ENCODE peak calls at places on chromosomes 13 and 19, in seven cellular contexts. One of them, this sample, is unnamed.

GRCh38 chr19:48964205-48965032 is 690 bp upstream of the FTL start:
- DNase-seq in left ventricle myocardium inferior: peak
- DNase-seq in NT2/D1: no peak
- DNase-seq in heart right ventricle: no peak
- DNase-seq in cardiac fibroblast: peak
- DNase-seq in cardiac muscle cell: peak
- DNase-seq in CD8-positive, alpha-beta memory T cell: no peak
- DNase-seq in this sample: peak

GRCh38 chr19:17590780-17591688 is 35.6 kb downstream of the COLGALT1 start:
- DNase-seq in left ventricle myocardium inferior: no peak
- DNase-seq in NT2/D1: no peak
- DNase-seq in heart right ventricle: no peak
- DNase-seq in cardiac fibroblast: no peak
- DNase-seq in cardiac muscle cell: no peak
- DNase-seq in CD8-positive, alpha-beta memory T cell: no peak
- DNase-seq in this sample: no peak

GRCh38 chr19:1991018-1991390 is 24.5 kb downstream of the BTBD2 start:
- DNase-seq in left ventricle myocardium inferior: no peak
- DNase-seq in NT2/D1: no peak
- DNase-seq in heart right ventricle: no peak
- DNase-seq in cardiac fibroblast: no peak
- DNase-seq in cardiac muscle cell: no peak
- DNase-seq in CD8-positive, alpha-beta memory T cell: no peak
- DNase-seq in this sample: no peak

GRCh38 chr13:41332829-41333228 is 21.8 kb downstream of the NAA16 start:
- DNase-seq in left ventricle myocardium inferior: no peak
- DNase-seq in NT2/D1: no peak
- DNase-seq in heart right ventricle: no peak
- DNase-seq in cardiac fibroblast: no peak
- DNase-seq in cardiac muscle cell: no peak
- DNase-seq in CD8-positive, alpha-beta memory T cell: no peak
- DNase-seq in this sample: no peak

GRCh38 chr19:55165952-55166529 is 372 bp downstream of the DNAAF3 start:
- DNase-seq in left ventricle myocardium inferior: peak
- DNase-seq in NT2/D1: peak
- DNase-seq in heart right ventricle: peak
- DNase-seq in cardiac fibroblast: peak
- DNase-seq in cardiac muscle cell: peak
- DNase-seq in CD8-positive, alpha-beta memory T cell: peak
- DNase-seq in this sample: no peak

GRCh38 chr13:84528408-84529055 is 646.3 kb upstream of the SLITRK1 start:
- DNase-seq in left ventricle myocardium inferior: no peak
- DNase-seq in NT2/D1: no peak
- DNase-seq in heart right ventricle: no peak
- DNase-seq in cardiac fibroblast: no peak
- DNase-seq in cardiac muscle cell: no peak
- DNase-seq in CD8-positive, alpha-beta memory T cell: no peak
- DNase-seq in this sample: no peak

GRCh38 chr13:33828431-33829129 is 10.6 kb downstream of the RFC3 start:
- DNase-seq in left ventricle myocardium inferior: no peak
- DNase-seq in NT2/D1: no peak
- DNase-seq in heart right ventricle: no peak
- DNase-seq in cardiac fibroblast: no peak
- DNase-seq in cardiac muscle cell: no peak
- DNase-seq in CD8-positive, alpha-beta memory T cell: no peak
- DNase-seq in this sample: no peak

GRCh38 chr13:102825400-102825799 is 20.4 kb upstream of the ERCC5 start:
- DNase-seq in left ventricle myocardium inferior: no peak
- DNase-seq in NT2/D1: no peak
- DNase-seq in heart right ventricle: no peak
- DNase-seq in cardiac fibroblast: no peak
- DNase-seq in cardiac muscle cell: no peak
- DNase-seq in CD8-positive, alpha-beta memory T cell: no peak
- DNase-seq in this sample: no peak

GRCh38 chr13:26993780-26994179 is 177.8 kb downstream of the USP12 start:
- DNase-seq in left ventricle myocardium inferior: no peak
- DNase-seq in NT2/D1: no peak
- DNase-seq in heart right ventricle: no peak
- DNase-seq in cardiac fibroblast: no peak
- DNase-seq in cardiac muscle cell: no peak
- DNase-seq in CD8-positive, alpha-beta memory T cell: no peak
- DNase-seq in this sample: no peak
- H3K4me3 ChIP-seq in left ventricle myocardium inferior: no peak
- H3K4me3 ChIP-seq in NT2/D1: no peak
- H3K4me3 ChIP-seq in heart right ventricle: no peak
- H3K4me3 ChIP-seq in cardiac fibroblast: no peak
- H3K4me3 ChIP-seq in cardiac muscle cell: no peak
- H3K4me3 ChIP-seq in CD8-positive, alpha-beta memory T cell: no peak
- H3K4me3 ChIP-seq in this sample: no peak

GRCh38 chr13:20721454-20722357 is 18.2 kb downstream of the IL17D start:
- DNase-seq in left ventricle myocardium inferior: peak
- DNase-seq in NT2/D1: no peak
- DNase-seq in heart right ventricle: peak
- DNase-seq in cardiac fibroblast: peak
- DNase-seq in cardiac muscle cell: peak
- DNase-seq in CD8-positive, alpha-beta memory T cell: no peak
- DNase-seq in this sample: no peak
- H3K4me3 ChIP-seq in left ventricle myocardium inferior: peak
- H3K4me3 ChIP-seq in NT2/D1: no peak
- H3K4me3 ChIP-seq in heart right ventricle: peak
- H3K4me3 ChIP-seq in cardiac fibroblast: peak
- H3K4me3 ChIP-seq in cardiac muscle cell: no peak
- H3K4me3 ChIP-seq in CD8-positive, alpha-beta memory T cell: no peak
- H3K4me3 ChIP-seq in this sample: peak

DNA sequence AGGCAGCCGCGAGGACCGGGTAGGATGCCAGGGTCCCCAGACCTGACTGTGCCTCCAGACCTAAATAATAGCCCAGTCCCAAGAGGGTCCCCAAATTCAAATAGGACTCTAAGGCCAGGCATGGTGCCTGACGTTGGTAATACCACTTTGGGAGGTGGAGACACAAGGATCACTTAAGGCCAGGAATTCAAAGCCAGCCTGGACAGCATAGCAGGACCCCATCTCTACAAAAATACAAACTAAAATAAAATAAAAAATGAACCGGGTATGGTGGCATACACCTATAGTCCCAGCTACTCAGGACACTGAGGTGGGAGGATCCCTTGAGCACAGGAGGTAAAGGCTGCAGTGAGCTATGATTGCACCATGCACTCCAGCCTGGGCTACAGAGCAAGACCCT is 5.4 kb upstream of the APLP1 start:
- DNase-seq in left ventricle myocardium inferior: no peak
- DNase-seq in NT2/D1: no peak
- DNase-seq in heart right ventricle: no peak
- DNase-seq in cardiac fibroblast: no peak
- DNase-seq in cardiac muscle cell: no peak
- DNase-seq in CD8-positive, alpha-beta memory T cell: no peak
- DNase-seq in this sample: no peak
- H3K4me3 ChIP-seq in left ventricle myocardium inferior: no peak
- H3K4me3 ChIP-seq in NT2/D1: no peak
- H3K4me3 ChIP-seq in heart right ventricle: no peak
- H3K4me3 ChIP-seq in cardiac fibroblast: no peak
- H3K4me3 ChIP-seq in cardiac muscle cell: no peak
- H3K4me3 ChIP-seq in CD8-positive, alpha-beta memory T cell: no peak
- H3K4me3 ChIP-seq in this sample: no peak

DNA sequence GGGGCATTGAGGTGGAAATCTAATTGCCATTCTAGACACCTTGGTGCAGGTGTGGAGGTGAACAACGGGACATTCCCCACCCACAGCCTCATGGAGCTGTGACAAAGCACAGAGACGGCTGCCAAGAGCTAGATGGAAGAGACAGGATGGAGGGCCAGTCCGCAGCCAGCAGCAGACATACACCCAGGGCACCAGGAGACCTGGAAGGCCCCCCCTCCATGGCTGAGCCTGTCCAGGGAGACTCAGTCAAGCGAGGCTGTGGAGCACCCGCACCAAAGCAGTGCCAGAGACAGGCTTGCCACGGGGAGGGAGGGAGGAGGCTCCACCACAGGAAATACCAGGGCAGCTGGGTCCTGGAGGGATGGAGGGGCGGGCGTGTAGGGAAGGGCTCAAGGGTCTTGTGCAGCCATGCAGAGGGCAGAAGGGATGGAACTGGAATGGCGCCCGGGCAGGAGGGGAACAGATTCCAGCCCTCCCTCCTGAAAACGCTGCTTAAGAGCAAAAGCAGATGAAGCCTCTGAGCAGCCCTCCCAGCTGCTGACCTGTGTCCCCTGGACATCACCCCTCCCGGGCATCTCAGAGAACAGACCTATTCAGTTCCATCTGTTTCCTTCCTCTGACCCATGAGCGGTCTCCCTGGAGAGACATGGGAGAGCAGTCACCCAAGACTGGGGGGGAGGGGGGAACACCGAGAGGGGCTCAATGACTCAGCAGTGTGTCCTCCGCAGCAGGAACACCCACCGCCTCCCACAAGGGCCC is 14.4 kb downstream of the EPS15L1 start:
- DNase-seq in left ventricle myocardium inferior: peak
- DNase-seq in NT2/D1: no peak
- DNase-seq in heart right ventricle: peak
- DNase-seq in cardiac fibroblast: peak
- DNase-seq in cardiac muscle cell: peak
- DNase-seq in CD8-positive, alpha-beta memory T cell: no peak
- DNase-seq in this sample: peak
- H3K4me3 ChIP-seq in left ventricle myocardium inferior: peak
- H3K4me3 ChIP-seq in NT2/D1: no peak
- H3K4me3 ChIP-seq in heart right ventricle: no peak
- H3K4me3 ChIP-seq in cardiac fibroblast: peak
- H3K4me3 ChIP-seq in cardiac muscle cell: no peak
- H3K4me3 ChIP-seq in CD8-positive, alpha-beta memory T cell: no peak
- H3K4me3 ChIP-seq in this sample: no peak

GRCh38 chr13:24456396-24456795 is 56.2 kb downstream of the PARP4 start:
- DNase-seq in left ventricle myocardium inferior: no peak
- DNase-seq in NT2/D1: no peak
- DNase-seq in heart right ventricle: no peak
- DNase-seq in cardiac fibroblast: no peak
- DNase-seq in cardiac muscle cell: no peak
- DNase-seq in CD8-positive, alpha-beta memory T cell: no peak
- DNase-seq in this sample: no peak

GRCh38 chr13:24458736-24459135 is 53.8 kb downstream of the PARP4 start:
- DNase-seq in left ventricle myocardium inferior: no peak
- DNase-seq in NT2/D1: no peak
- DNase-seq in heart right ventricle: no peak
- DNase-seq in cardiac fibroblast: no peak
- DNase-seq in cardiac muscle cell: peak
- DNase-seq in CD8-positive, alpha-beta memory T cell: no peak
- DNase-seq in this sample: no peak

GRCh38 chr13:24459234-24459633 is 53.3 kb downstream of the PARP4 start:
- DNase-seq in left ventricle myocardium inferior: no peak
- DNase-seq in NT2/D1: no peak
- DNase-seq in heart right ventricle: no peak
- DNase-seq in cardiac fibroblast: peak
- DNase-seq in cardiac muscle cell: peak
- DNase-seq in CD8-positive, alpha-beta memory T cell: no peak
- DNase-seq in this sample: no peak

GRCh38 chr13:24463078-24463477 is 49.5 kb downstream of the PARP4 start:
- DNase-seq in left ventricle myocardium inferior: no peak
- DNase-seq in NT2/D1: no peak
- DNase-seq in heart right ventricle: no peak
- DNase-seq in cardiac fibroblast: no peak
- DNase-seq in cardiac muscle cell: no peak
- DNase-seq in CD8-positive, alpha-beta memory T cell: no peak
- DNase-seq in this sample: no peak

GRCh38 chr13:24460256-24460655 is 52.3 kb downstream of the PARP4 start:
- DNase-seq in left ventricle myocardium inferior: no peak
- DNase-seq in NT2/D1: no peak
- DNase-seq in heart right ventricle: no peak
- DNase-seq in cardiac fibroblast: no peak
- DNase-seq in cardiac muscle cell: no peak
- DNase-seq in CD8-positive, alpha-beta memory T cell: no peak
- DNase-seq in this sample: no peak
- H3K4me3 ChIP-seq in left ventricle myocardium inferior: no peak
- H3K4me3 ChIP-seq in NT2/D1: no peak
- H3K4me3 ChIP-seq in heart right ventricle: no peak
- H3K4me3 ChIP-seq in cardiac fibroblast: no peak
- H3K4me3 ChIP-seq in cardiac muscle cell: no peak
- H3K4me3 ChIP-seq in CD8-positive, alpha-beta memory T cell: no peak
- H3K4me3 ChIP-seq in this sample: no peak

GRCh38 chr13:30464496-30465351 is 1.0 kb downstream of the HMGB1 start:
- DNase-seq in left ventricle myocardium inferior: peak
- DNase-seq in NT2/D1: no peak
- DNase-seq in heart right ventricle: peak
- DNase-seq in cardiac fibroblast: peak
- DNase-seq in cardiac muscle cell: peak
- DNase-seq in CD8-positive, alpha-beta memory T cell: peak
- DNase-seq in this sample: peak

GRCh38 chr13:30465541-30466357 is at the start of gene HMGB1:
- DNase-seq in left ventricle myocardium inferior: peak
- DNase-seq in NT2/D1: peak
- DNase-seq in heart right ventricle: peak
- DNase-seq in cardiac fibroblast: peak
- DNase-seq in cardiac muscle cell: peak
- DNase-seq in CD8-positive, alpha-beta memory T cell: peak
- DNase-seq in this sample: peak

GRCh38 chr13:30466841-30467252 is 1.1 kb upstream of the HMGB1 start:
- DNase-seq in left ventricle myocardium inferior: no peak
- DNase-seq in NT2/D1: no peak
- DNase-seq in heart right ventricle: no peak
- DNase-seq in cardiac fibroblast: no peak
- DNase-seq in cardiac muscle cell: no peak
- DNase-seq in CD8-positive, alpha-beta memory T cell: no peak
- DNase-seq in this sample: no peak

GRCh38 chr13:30463820-30464495 is 1.8 kb downstream of the HMGB1 start:
- DNase-seq in left ventricle myocardium inferior: peak
- DNase-seq in NT2/D1: no peak
- DNase-seq in heart right ventricle: peak
- DNase-seq in cardiac fibroblast: peak
- DNase-seq in cardiac muscle cell: peak
- DNase-seq in CD8-positive, alpha-beta memory T cell: peak
- DNase-seq in this sample: peak

DNA sequence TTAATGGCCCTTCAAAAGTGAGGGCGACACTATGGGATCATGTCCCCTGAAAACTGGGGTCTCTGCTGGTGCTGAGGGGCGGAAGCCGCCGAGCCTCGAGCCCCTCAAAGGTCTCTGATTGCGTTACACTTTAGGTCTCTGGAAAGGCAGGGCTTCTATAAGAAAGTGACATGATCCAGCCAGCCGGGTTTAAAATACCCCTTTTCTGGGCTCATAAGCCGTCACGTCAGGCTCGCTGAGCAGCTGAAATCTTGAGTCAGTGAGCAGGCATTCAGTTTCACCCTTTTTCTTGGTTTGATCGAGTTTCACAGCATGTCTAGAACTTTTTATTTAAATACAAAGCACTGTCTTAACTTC is 600 bp upstream of the HMGB1 start:
- DNase-seq in left ventricle myocardium inferior: no peak
- DNase-seq in NT2/D1: no peak
- DNase-seq in heart right ventricle: no peak
- DNase-seq in cardiac fibroblast: peak
- DNase-seq in cardiac muscle cell: no peak
- DNase-seq in CD8-positive, alpha-beta memory T cell: no peak
- DNase-seq in this sample: no peak
- H3K4me3 ChIP-seq in left ventricle myocardium inferior: peak
- H3K4me3 ChIP-seq in NT2/D1: peak
- H3K4me3 ChIP-seq in heart right ventricle: peak
- H3K4me3 ChIP-seq in cardiac fibroblast: peak
- H3K4me3 ChIP-seq in cardiac muscle cell: peak
- H3K4me3 ChIP-seq in CD8-positive, alpha-beta memory T cell: no peak
- H3K4me3 ChIP-seq in this sample: peak

DNA sequence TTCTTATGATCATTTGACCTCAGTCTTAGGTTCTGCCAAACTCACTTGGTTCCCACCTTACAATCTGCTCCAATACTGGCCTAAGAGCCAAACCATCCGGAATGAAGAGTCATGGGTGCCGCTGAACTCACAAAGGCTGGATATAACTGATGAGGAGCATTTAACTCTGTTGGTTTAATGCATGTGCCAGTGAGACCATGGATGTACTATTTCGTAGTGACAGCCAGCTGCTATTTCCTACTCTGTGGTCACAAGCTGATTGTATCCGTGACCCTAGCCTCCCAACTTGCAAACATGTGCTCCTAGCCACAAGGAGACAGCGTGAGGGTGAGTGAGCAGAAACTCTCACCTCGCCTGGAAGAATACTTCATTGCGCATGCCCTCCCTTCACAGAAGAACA is 67.0 kb upstream of the RAP2A start:
- DNase-seq in left ventricle myocardium inferior: no peak
- DNase-seq in NT2/D1: no peak
- DNase-seq in heart right ventricle: no peak
- DNase-seq in cardiac fibroblast: peak
- DNase-seq in cardiac muscle cell: peak
- DNase-seq in CD8-positive, alpha-beta memory T cell: no peak
- DNase-seq in this sample: no peak
- H3K4me3 ChIP-seq in left ventricle myocardium inferior: no peak
- H3K4me3 ChIP-seq in NT2/D1: no peak
- H3K4me3 ChIP-seq in heart right ventricle: no peak
- H3K4me3 ChIP-seq in cardiac fibroblast: no peak
- H3K4me3 ChIP-seq in cardiac muscle cell: no peak
- H3K4me3 ChIP-seq in CD8-positive, alpha-beta memory T cell: no peak
- H3K4me3 ChIP-seq in this sample: no peak

This sample was measured in lower lobe of right lung.